ENCODE peak calls at places on chromosomes 4 and X, in ten cellular contexts. K is CD8-positive, alpha-beta T cell; U is upper lobe of right lung; N is left lung; B is right lobe of liver; W is Peyer's patch; M is pancreas; A is prostate gland; D is mammary epithelial cell; O is tibial artery. X is an unnamed sample. For H3K36me3, the result is how much of the 10 kb centered on the place peaks cover.

GRCh38 chr4:183550345-183551080 is 45.7 kb downstream of the ING2 start:
- DNase-seq in U (no peak), N (no peak), W (no peak), K (no peak), D (no peak), A (no peak), B (no peak), M (no peak), O (no peak), X (no peak)

GRCh38 chr4:53535567-53535966 is 55.7 kb downstream of the LNX1 start:
- DNase-seq in A (no peak), K (no peak), M (no peak), O (no peak), N (no peak), W (no peak), U (no peak), B (no peak), D (no peak), X (no peak)

GRCh38 chrX:18210470-18210869 is 10.2 kb downstream of the BEND2 start:
- DNase-seq in N (no peak), W (no peak), U (no peak), A (no peak), O (no peak), B (no peak), D (no peak), M (no peak), K (no peak), X (no peak)

GRCh38 chr4:61200991-61201526 is 933 bp downstream of the ADGRL3 start:
- DNase-seq in O (no peak), B (no peak), A (no peak), W (no peak), M (peak), D (peak), U (no peak), N (peak), K (no peak), X (peak)

GRCh38 chrX:130443883-130444282 is 42.1 kb downstream of the RBMX2 start:
- DNase-seq in D (no peak), W (no peak), A (no peak), O (no peak), N (no peak), U (no peak), K (no peak), B (no peak), M (no peak), X (no peak)

GRCh38 chrX:21721175-21721574 is 36.7 kb downstream of the SMPX start:
- DNase-seq in K (no peak), N (no peak), U (no peak), B (no peak), M (no peak), W (no peak), O (no peak), D (no peak), A (no peak), X (no peak)

GRCh38 chr4:153495480-153496206 is 29.5 kb downstream of the TMEM131L start:
- DNase-seq in A (no peak), M (no peak), U (no peak), K (no peak), N (no peak), B (no peak), W (no peak), O (no peak), D (peak), X (no peak)

GRCh38 chrX:26558719-26559386 is 342.9 kb downstream of the MAGEB5 start:
- DNase-seq in B (no peak), O (no peak), D (no peak), A (no peak), U (no peak), W (no peak), K (no peak), N (no peak), M (peak), X (no peak)

GRCh38 chrX:123308663-123309062 is 124.6 kb downstream of the GRIA3 start:
- DNase-seq in O (no peak), A (no peak), K (no peak), D (no peak), U (no peak), B (no peak), N (no peak), M (no peak), W (no peak), X (no peak)

GRCh38 chrX:140524556-140524955 is 19.7 kb upstream of the SOX3 start:
- DNase-seq in B (no peak), K (no peak), M (no peak), O (no peak), N (no peak), D (no peak), W (no peak), A (no peak), U (no peak), X (no peak)

GRCh38 chr4:137685357-137685756 is 153.1 kb upstream of the PCDH18 start:
- DNase-seq in A (no peak), B (no peak), O (no peak), M (no peak), U (no peak), D (no peak), N (no peak), K (no peak), W (no peak), X (no peak)

GRCh38 chrX:154918060-154918483 is 31.9 kb downstream of the F8A1 start:
- DNase-seq in D (peak), B (peak), K (no peak), O (peak), A (peak), M (no peak), U (no peak), N (peak), W (peak), X (no peak)

GRCh38 chr4:18815779-18816173 is 794.2 kb upstream of the LCORL start:
- DNase-seq in D (no peak), W (no peak), U (no peak), M (no peak), K (no peak), B (no peak), A (no peak), O (no peak), N (no peak), X (no peak)

GRCh38 chr4:148954011-148954749 is 512.0 kb upstream of the NR3C2 start:
- DNase-seq in N (no peak), W (no peak), K (no peak), O (no peak), A (no peak), U (no peak), B (no peak), M (no peak), D (no peak), X (no peak)

GRCh38 chr4:148955926-148956325 is 513.7 kb upstream of the NR3C2 start:
- DNase-seq in B (no peak), A (no peak), O (no peak), U (no peak), K (no peak), W (no peak), M (no peak), N (no peak), D (no peak), X (no peak)

GRCh38 chr4:148946271-148946670 is 504.1 kb upstream of the NR3C2 start:
- DNase-seq in A (no peak), K (no peak), D (no peak), M (no peak), W (no peak), N (no peak), B (no peak), O (no peak), U (no peak), X (no peak)

GRCh38 chr4:148951346-148951745 is 509.1 kb upstream of the NR3C2 start:
- DNase-seq in U (no peak), B (no peak), D (no peak), N (no peak), M (no peak), W (no peak), K (no peak), A (no peak), O (no peak), X (no peak)
- H3K27ac ChIP-seq in U (no peak), B (no peak), D (no peak), N (no peak), M (no peak), W (no peak), K (no peak), A (no peak), O (no peak), X (no peak)

GRCh38 chr4:25413261-25413660 is 36.2 kb downstream of the ANAPC4 start:
- DNase-seq in N (no peak), K (no peak), D (no peak), O (no peak), M (no peak), W (no peak), A (no peak), U (no peak), B (no peak), X (no peak)
- H3K36me3 ChIP-seq in N (under half), K (under half), D (under half), O (half or more), M (under half), W (under half), A (under half), U (half or more), B (under half), X (under half)

GRCh38 chr4:74004668-74005067 is 6.2 kb upstream of the CXCL5 start:
- DNase-seq in N (no peak), M (no peak), D (no peak), O (no peak), W (no peak), U (no peak), K (no peak), B (no peak), A (no peak), X (no peak)
- H3K27ac ChIP-seq in N (no peak), M (peak), D (peak), O (no peak), W (no peak), U (no peak), K (no peak), B (no peak), A (no peak), X (no peak)

DNA sequence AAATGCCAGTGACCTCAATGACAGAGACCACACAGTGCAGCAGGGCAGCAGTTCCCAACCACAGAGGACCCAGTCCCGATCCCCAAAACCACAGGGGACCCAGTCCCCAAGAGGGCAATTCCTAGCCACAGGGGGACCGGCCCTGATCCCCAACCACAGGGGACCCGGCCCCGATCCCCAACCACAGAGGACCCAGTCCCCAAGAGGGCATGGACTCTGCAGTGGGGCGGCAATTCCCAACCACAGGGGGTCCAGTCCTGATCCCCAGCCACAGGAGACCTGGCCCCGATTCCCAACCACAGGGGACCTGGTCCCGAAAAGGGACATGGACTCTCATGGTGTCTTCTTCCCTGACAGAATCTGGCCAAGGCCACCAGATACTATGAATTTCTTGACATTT is 136.3 kb downstream of the AFAP1 start:
- DNase-seq in U (no peak), B (no peak), M (no peak), D (no peak), N (no peak), O (peak), A (no peak), W (no peak), K (no peak), X (no peak)
- H3K36me3 ChIP-seq in U (under half), B (under half), M (under half), D (under half), N (under half), O (under half), A (under half), W (under half), K (under half), X (under half)